ENCODE peak calls at places on chromosomes 3 and 15, in seven cellular contexts. One of them, this sample, is unnamed.

GRCh38 chr3:183626877-183627594 is 8.4 kb upstream of the KLHL24 start:
- DNase-seq in brain microvascular endothelial cell: no peak
- DNase-seq in coronary artery: peak; percentile 78
- DNase-seq in epithelial cell of proximal tubule: no peak
- DNase-seq in IMR-90: no peak
- DNase-seq in fibroblast of mammary gland: no peak
- DNase-seq in choroid plexus epithelial cell: peak; percentile 24
- DNase-seq in this sample: no peak

GRCh38 chr15:56654624-56655023 is 78.7 kb downstream of the ZNF280D start:
- DNase-seq in fibroblast of mammary gland: peak; percentile 34
- DNase-seq in choroid plexus epithelial cell: peak; percentile 50
- DNase-seq in epithelial cell of proximal tubule: no peak
- DNase-seq in brain microvascular endothelial cell: no peak
- DNase-seq in coronary artery: no peak
- DNase-seq in IMR-90: no peak
- DNase-seq in this sample: no peak

GRCh38 chr15:55361048-55361447 is 42.0 kb downstream of the PIGB start:
- DNase-seq in choroid plexus epithelial cell: no peak
- DNase-seq in epithelial cell of proximal tubule: no peak
- DNase-seq in brain microvascular endothelial cell: no peak
- DNase-seq in fibroblast of mammary gland: no peak
- DNase-seq in coronary artery: no peak
- DNase-seq in IMR-90: no peak
- DNase-seq in this sample: no peak

GRCh38 chr3:120487079-120487693 is 36.4 kb upstream of the FSTL1 start:
- DNase-seq in epithelial cell of proximal tubule: no peak
- DNase-seq in choroid plexus epithelial cell: peak; percentile 54
- DNase-seq in coronary artery: no peak
- DNase-seq in brain microvascular endothelial cell: no peak
- DNase-seq in fibroblast of mammary gland: peak; percentile 97
- DNase-seq in IMR-90: peak; percentile 85
- DNase-seq in this sample: no peak

GRCh38 chr3:137815251-137815650 is 51.1 kb downstream of the SOX14 start:
- DNase-seq in brain microvascular endothelial cell: no peak
- DNase-seq in choroid plexus epithelial cell: no peak
- DNase-seq in epithelial cell of proximal tubule: no peak
- DNase-seq in fibroblast of mammary gland: no peak
- DNase-seq in coronary artery: no peak
- DNase-seq in IMR-90: no peak
- DNase-seq in this sample: no peak

GRCh38 chr3:45402138-45402537 is 13.8 kb downstream of the LARS2 start:
- DNase-seq in fibroblast of mammary gland: no peak
- DNase-seq in brain microvascular endothelial cell: no peak
- DNase-seq in coronary artery: no peak
- DNase-seq in choroid plexus epithelial cell: no peak
- DNase-seq in IMR-90: no peak
- DNase-seq in epithelial cell of proximal tubule: no peak
- DNase-seq in this sample: no peak

GRCh38 chr3:160856450-160856849 is 100.4 kb downstream of the PPM1L start:
- DNase-seq in coronary artery: no peak
- DNase-seq in brain microvascular endothelial cell: no peak
- DNase-seq in fibroblast of mammary gland: no peak
- DNase-seq in IMR-90: no peak
- DNase-seq in choroid plexus epithelial cell: no peak
- DNase-seq in epithelial cell of proximal tubule: no peak
- DNase-seq in this sample: no peak

GRCh38 chr3:108940568-108941285 is 13.0 kb downstream of the GUCA1C start:
- DNase-seq in IMR-90: no peak
- DNase-seq in coronary artery: no peak
- DNase-seq in fibroblast of mammary gland: no peak
- DNase-seq in brain microvascular endothelial cell: no peak
- DNase-seq in choroid plexus epithelial cell: no peak
- DNase-seq in epithelial cell of proximal tubule: no peak
- DNase-seq in this sample: no peak

GRCh38 chr3:49791571-49791970 is 5.2 kb upstream of the IP6K1 start:
- DNase-seq in epithelial cell of proximal tubule: no peak
- DNase-seq in brain microvascular endothelial cell: no peak
- DNase-seq in choroid plexus epithelial cell: no peak
- DNase-seq in fibroblast of mammary gland: no peak
- DNase-seq in IMR-90: no peak
- DNase-seq in coronary artery: peak; percentile 53
- DNase-seq in this sample: no peak

GRCh38 chr3:16897254-16897926 is 12.6 kb downstream of the PLCL2 start:
- DNase-seq in brain microvascular endothelial cell: no peak
- DNase-seq in fibroblast of mammary gland: peak; percentile 76
- DNase-seq in IMR-90: peak; percentile 23
- DNase-seq in epithelial cell of proximal tubule: no peak
- DNase-seq in choroid plexus epithelial cell: peak; percentile 38
- DNase-seq in coronary artery: no peak
- DNase-seq in this sample: no peak

GRCh38 chr3:195766671-195767070 is 45.1 kb downstream of the MUC4 start:
- DNase-seq in epithelial cell of proximal tubule: no peak
- DNase-seq in IMR-90: no peak
- DNase-seq in coronary artery: no peak
- DNase-seq in choroid plexus epithelial cell: no peak
- DNase-seq in fibroblast of mammary gland: no peak
- DNase-seq in brain microvascular endothelial cell: no peak
- DNase-seq in this sample: no peak

GRCh38 chr3:170220871-170221270 is 1.4 kb upstream of the PRKCI start:
- DNase-seq in epithelial cell of proximal tubule: no peak
- DNase-seq in brain microvascular endothelial cell: peak; percentile 52
- DNase-seq in IMR-90: peak; percentile 75
- DNase-seq in choroid plexus epithelial cell: no peak
- DNase-seq in coronary artery: no peak
- DNase-seq in fibroblast of mammary gland: peak; percentile 24
- DNase-seq in this sample: no peak

GRCh38 chr3:68088216-68088615 is 433.8 kb upstream of the SUCLG2 start:
- DNase-seq in fibroblast of mammary gland: no peak
- DNase-seq in brain microvascular endothelial cell: no peak
- DNase-seq in coronary artery: no peak
- DNase-seq in IMR-90: no peak
- DNase-seq in epithelial cell of proximal tubule: no peak
- DNase-seq in choroid plexus epithelial cell: no peak
- DNase-seq in this sample: no peak

GRCh38 chr3:141011511-141012262 is 39.5 kb upstream of the SPSB4 start:
- DNase-seq in brain microvascular endothelial cell: peak; percentile 66
- DNase-seq in coronary artery: no peak
- DNase-seq in IMR-90: peak; percentile 44
- DNase-seq in choroid plexus epithelial cell: peak; percentile 79
- DNase-seq in epithelial cell of proximal tubule: no peak
- DNase-seq in fibroblast of mammary gland: peak; percentile 59
- DNase-seq in this sample: peak; percentile 97

GRCh38 chr3:72458365-72458764 is 389.9 kb downstream of the SHQ1 start:
- DNase-seq in brain microvascular endothelial cell: no peak
- DNase-seq in IMR-90: no peak
- DNase-seq in choroid plexus epithelial cell: no peak
- DNase-seq in coronary artery: no peak
- DNase-seq in epithelial cell of proximal tubule: no peak
- DNase-seq in fibroblast of mammary gland: no peak
- DNase-seq in this sample: no peak

GRCh38 chr3:125386811-125387210 is 11.7 kb upstream of the ZNF148 start:
- DNase-seq in brain microvascular endothelial cell: peak; percentile 47
- DNase-seq in fibroblast of mammary gland: peak; percentile 90
- DNase-seq in IMR-90: peak; percentile 84
- DNase-seq in coronary artery: no peak
- DNase-seq in epithelial cell of proximal tubule: no peak
- DNase-seq in choroid plexus epithelial cell: peak; percentile 83
- DNase-seq in this sample: no peak

GRCh38 chr15:101725073-101725472 is 800 bp upstream of the TARS3 start:
- DNase-seq in fibroblast of mammary gland: no peak
- DNase-seq in brain microvascular endothelial cell: no peak
- DNase-seq in choroid plexus epithelial cell: no peak
- DNase-seq in coronary artery: no peak
- DNase-seq in epithelial cell of proximal tubule: no peak
- DNase-seq in IMR-90: no peak
- DNase-seq in this sample: no peak

GRCh38 chr3:172040976-172041963 is 1.9 kb downstream of the FNDC3B start:
- DNase-seq in epithelial cell of proximal tubule: no peak
- DNase-seq in IMR-90: peak; percentile 41
- DNase-seq in fibroblast of mammary gland: peak; percentile 48
- DNase-seq in brain microvascular endothelial cell: peak; percentile 21
- DNase-seq in choroid plexus epithelial cell: peak; percentile 51
- DNase-seq in coronary artery: no peak
- DNase-seq in this sample: peak; percentile 67

GRCh38 chr3:114365909-114366308 is 72.1 kb downstream of the TIGIT start:
- DNase-seq in choroid plexus epithelial cell: peak; percentile 50
- DNase-seq in fibroblast of mammary gland: no peak
- DNase-seq in brain microvascular endothelial cell: no peak
- DNase-seq in epithelial cell of proximal tubule: no peak
- DNase-seq in coronary artery: no peak
- DNase-seq in IMR-90: no peak
- DNase-seq in this sample: no peak

DNA sequence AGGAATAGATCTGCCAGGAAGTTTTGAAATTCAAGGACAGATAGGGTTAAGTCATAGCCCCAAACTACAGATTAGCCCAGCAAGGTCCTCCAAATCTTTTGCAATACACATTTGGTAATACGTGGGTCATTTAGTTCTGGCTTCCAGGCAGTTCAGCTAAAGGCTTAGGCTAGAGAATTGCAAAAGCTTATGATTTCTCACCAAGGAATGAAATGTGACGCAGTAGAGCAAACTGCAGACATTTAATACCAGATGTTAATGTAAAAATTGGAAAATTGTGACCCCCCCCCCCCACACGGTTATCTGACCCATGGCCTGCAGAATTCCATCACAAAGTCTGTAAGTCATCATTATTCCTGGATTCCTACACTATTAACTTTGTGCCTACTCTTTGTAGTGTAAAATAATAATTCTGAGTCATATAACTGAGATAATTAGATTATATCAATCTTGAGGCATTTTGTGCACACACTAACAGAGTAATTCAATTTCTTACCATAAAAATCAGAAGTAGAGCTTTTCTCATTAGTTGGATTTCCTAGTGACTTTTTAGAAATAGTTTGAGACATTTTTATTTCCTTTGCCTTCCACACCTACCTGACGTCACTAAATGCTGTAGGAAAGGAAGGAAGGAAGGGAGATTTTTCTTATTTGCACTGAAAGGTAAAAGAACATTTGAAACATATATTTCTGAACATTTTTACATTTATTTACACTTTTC is 235.2 kb downstream of the DTWD1 start:
- DNase-seq in coronary artery: no peak
- DNase-seq in brain microvascular endothelial cell: peak; percentile 91
- DNase-seq in fibroblast of mammary gland: peak; percentile 99
- DNase-seq in IMR-90: peak; percentile 99
- DNase-seq in choroid plexus epithelial cell: peak; percentile 99
- DNase-seq in epithelial cell of proximal tubule: no peak
- DNase-seq in this sample: no peak
- TF ChIP-seq CTCF in coronary artery: no peak
- TF ChIP-seq CTCF in brain microvascular endothelial cell: no peak
- TF ChIP-seq CTCF in fibroblast of mammary gland: no peak
- TF ChIP-seq CTCF in IMR-90: no peak
- TF ChIP-seq CTCF in choroid plexus epithelial cell: no peak
- TF ChIP-seq CTCF in epithelial cell of proximal tubule: no peak
- TF ChIP-seq CTCF in this sample: no peak

GRCh38 chr3:152283492-152284381 is 15.0 kb downstream of the MBNL1 start:
- DNase-seq in brain microvascular endothelial cell: no peak
- DNase-seq in IMR-90: no peak
- DNase-seq in epithelial cell of proximal tubule: no peak
- DNase-seq in coronary artery: no peak
- DNase-seq in choroid plexus epithelial cell: no peak
- DNase-seq in fibroblast of mammary gland: no peak
- DNase-seq in this sample: no peak
- H3K4me3 ChIP-seq in brain microvascular endothelial cell: no peak overlapping the region
- H3K4me3 ChIP-seq in IMR-90: no peak overlapping the region
- H3K4me3 ChIP-seq in epithelial cell of proximal tubule: no peak overlapping the region
- H3K4me3 ChIP-seq in coronary artery: peak overlapping the region; percentile 29
- H3K4me3 ChIP-seq in choroid plexus epithelial cell: no peak overlapping the region
- H3K4me3 ChIP-seq in fibroblast of mammary gland: no peak overlapping the region
- H3K4me3 ChIP-seq in this sample: no peak overlapping the region

GRCh38 chr3:196987022-196987421 is 18.4 kb upstream of the PIGZ start:
- DNase-seq in IMR-90: no peak
- DNase-seq in brain microvascular endothelial cell: no peak
- DNase-seq in fibroblast of mammary gland: no peak
- DNase-seq in choroid plexus epithelial cell: no peak
- DNase-seq in epithelial cell of proximal tubule: no peak
- DNase-seq in coronary artery: no peak
- DNase-seq in this sample: no peak

GRCh38 chr3:196985298-196985697 is 16.7 kb upstream of the PIGZ start:
- DNase-seq in IMR-90: no peak
- DNase-seq in coronary artery: no peak
- DNase-seq in fibroblast of mammary gland: no peak
- DNase-seq in epithelial cell of proximal tubule: no peak
- DNase-seq in brain microvascular endothelial cell: no peak
- DNase-seq in choroid plexus epithelial cell: no peak
- DNase-seq in this sample: no peak

GRCh38 chr3:196983186-196983585 is 14.6 kb upstream of the PIGZ start:
- DNase-seq in brain microvascular endothelial cell: no peak
- DNase-seq in IMR-90: no peak
- DNase-seq in epithelial cell of proximal tubule: no peak
- DNase-seq in fibroblast of mammary gland: no peak
- DNase-seq in coronary artery: no peak
- DNase-seq in choroid plexus epithelial cell: no peak
- DNase-seq in this sample: no peak

GRCh38 chr3:196988241-196989029 is 19.8 kb upstream of the PIGZ start:
- DNase-seq in IMR-90: no peak
- DNase-seq in fibroblast of mammary gland: no peak
- DNase-seq in epithelial cell of proximal tubule: no peak
- DNase-seq in coronary artery: no peak
- DNase-seq in choroid plexus epithelial cell: peak; percentile 33
- DNase-seq in brain microvascular endothelial cell: no peak
- DNase-seq in this sample: peak; percentile 85

DNA sequence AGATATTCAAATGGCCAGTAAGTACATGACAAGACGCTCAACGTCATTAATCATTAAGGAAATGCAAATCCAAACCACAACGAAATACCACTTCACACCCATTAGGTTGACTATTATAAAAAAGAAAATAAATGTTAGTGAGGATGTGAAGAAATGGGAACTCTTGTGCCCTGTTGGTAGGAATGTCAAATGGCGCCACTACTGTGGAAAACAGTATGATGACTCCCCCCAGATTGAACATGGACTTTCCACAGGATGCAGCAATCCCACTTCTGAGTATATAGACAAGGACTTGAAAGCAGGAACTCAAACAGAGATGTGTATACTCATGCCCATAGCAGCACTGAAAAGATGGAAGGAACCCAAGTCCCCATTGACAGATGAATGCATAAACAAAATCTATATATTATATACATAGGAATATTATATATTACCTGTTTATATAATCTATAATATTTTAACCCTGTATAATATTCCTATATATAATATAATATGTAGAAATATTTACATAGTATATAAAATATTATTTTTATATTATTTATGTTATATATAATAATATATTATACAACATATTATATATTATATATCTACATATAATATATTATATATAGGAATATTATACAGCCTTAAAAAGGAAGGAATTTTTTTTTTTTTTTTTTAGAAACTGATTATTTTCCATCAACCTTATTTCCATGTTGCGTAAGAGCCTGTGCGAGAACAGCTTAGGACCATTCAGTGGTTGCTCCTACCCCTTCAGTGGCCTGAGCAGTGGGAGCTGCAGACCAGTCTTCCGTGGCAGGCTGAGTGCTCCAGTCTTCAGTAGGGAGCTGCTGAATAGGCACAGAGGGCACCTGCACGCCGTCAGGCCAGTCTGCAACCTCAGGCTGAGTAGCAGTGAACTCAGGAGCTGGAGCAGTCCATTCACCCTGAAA is 17.6 kb upstream of the PIGZ start:
- DNase-seq in brain microvascular endothelial cell: no peak
- DNase-seq in coronary artery: no peak
- DNase-seq in epithelial cell of proximal tubule: no peak
- DNase-seq in fibroblast of mammary gland: no peak
- DNase-seq in choroid plexus epithelial cell: no peak
- DNase-seq in IMR-90: no peak
- DNase-seq in this sample: no peak
- TF ChIP-seq CTCF in brain microvascular endothelial cell: peak; percentile 41
- TF ChIP-seq CTCF in coronary artery: no peak
- TF ChIP-seq CTCF in epithelial cell of proximal tubule: peak; percentile 34
- TF ChIP-seq CTCF in fibroblast of mammary gland: peak; percentile 11
- TF ChIP-seq CTCF in choroid plexus epithelial cell: peak; percentile 19
- TF ChIP-seq CTCF in IMR-90: peak; percentile 21
- TF ChIP-seq CTCF in this sample: peak; percentile 65

GRCh38 chr15:23095796-23096195 is 40.8 kb downstream of the GOLGA6L1 start:
- DNase-seq in coronary artery: no peak
- DNase-seq in brain microvascular endothelial cell: no peak
- DNase-seq in choroid plexus epithelial cell: no peak
- DNase-seq in epithelial cell of proximal tubule: no peak
- DNase-seq in fibroblast of mammary gland: no peak
- DNase-seq in IMR-90: no peak
- DNase-seq in this sample: no peak
- H3K4me3 ChIP-seq in coronary artery: no peak overlapping the region
- H3K4me3 ChIP-seq in brain microvascular endothelial cell: no peak overlapping the region
- H3K4me3 ChIP-seq in choroid plexus epithelial cell: no peak overlapping the region
- H3K4me3 ChIP-seq in epithelial cell of proximal tubule: no peak overlapping the region
- H3K4me3 ChIP-seq in fibroblast of mammary gland: no peak overlapping the region
- H3K4me3 ChIP-seq in IMR-90: no peak overlapping the region
- H3K4me3 ChIP-seq in this sample: no peak overlapping the region

This sample was measured in endodermal cell.